ENCODE peak calls at places on chromosomes 3 and 15, in five cellular contexts. One of them, this sample, is unnamed.

GRCh38 chr3:131988209-131988608 is 46.6 kb downstream of the CPNE4 start:
- DNase-seq in Right ventricle myocardium superior: no peak
- DNase-seq in neuronal stem cell: no peak
- DNase-seq in HFF-Myc: no peak
- DNase-seq in activated CD4-positive, alpha-beta T cell treated with anti-CD3 and anti-CD28 coated beads, Interleukin-2, amount 50 U/mL, for 24 hours: no peak
- DNase-seq in this sample: no peak

GRCh38 chr15:98754283-98755022 is 106.1 kb downstream of the IGF1R start:
- DNase-seq in Right ventricle myocardium superior: no peak
- DNase-seq in neuronal stem cell: peak
- DNase-seq in HFF-Myc: no peak
- DNase-seq in activated CD4-positive, alpha-beta T cell treated with anti-CD3 and anti-CD28 coated beads, Interleukin-2, amount 50 U/mL, for 24 hours: no peak
- DNase-seq in this sample: no peak

GRCh38 chr3:153130312-153130977 is 31.6 kb upstream of the RAP2B start:
- DNase-seq in Right ventricle myocardium superior: no peak
- DNase-seq in neuronal stem cell: no peak
- DNase-seq in HFF-Myc: no peak
- DNase-seq in activated CD4-positive, alpha-beta T cell treated with anti-CD3 and anti-CD28 coated beads, Interleukin-2, amount 50 U/mL, for 24 hours: no peak
- DNase-seq in this sample: no peak

GRCh38 chr15:56042982-56043980 is 49.9 kb upstream of the NEDD4 start:
- DNase-seq in Right ventricle myocardium superior: no peak
- DNase-seq in neuronal stem cell: no peak
- DNase-seq in HFF-Myc: no peak
- DNase-seq in activated CD4-positive, alpha-beta T cell treated with anti-CD3 and anti-CD28 coated beads, Interleukin-2, amount 50 U/mL, for 24 hours: peak
- DNase-seq in this sample: no peak

GRCh38 chr3:189813652-189814245 is 182.6 kb downstream of the TP63 start:
- DNase-seq in Right ventricle myocardium superior: no peak
- DNase-seq in neuronal stem cell: no peak
- DNase-seq in HFF-Myc: no peak
- DNase-seq in activated CD4-positive, alpha-beta T cell treated with anti-CD3 and anti-CD28 coated beads, Interleukin-2, amount 50 U/mL, for 24 hours: no peak
- DNase-seq in this sample: no peak

GRCh38 chr3:16448691-16449090 is 64.8 kb downstream of the RFTN1 start:
- DNase-seq in Right ventricle myocardium superior: peak
- DNase-seq in neuronal stem cell: no peak
- DNase-seq in HFF-Myc: peak
- DNase-seq in activated CD4-positive, alpha-beta T cell treated with anti-CD3 and anti-CD28 coated beads, Interleukin-2, amount 50 U/mL, for 24 hours: peak
- DNase-seq in this sample: peak

GRCh38 chr15:77002436-77002835 is 7.5 kb downstream of the PSTPIP1 start:
- DNase-seq in Right ventricle myocardium superior: peak
- DNase-seq in neuronal stem cell: no peak
- DNase-seq in HFF-Myc: no peak
- DNase-seq in activated CD4-positive, alpha-beta T cell treated with anti-CD3 and anti-CD28 coated beads, Interleukin-2, amount 50 U/mL, for 24 hours: no peak
- DNase-seq in this sample: no peak

GRCh38 chr3:183318846-183319770 is 66.1 kb downstream of the B3GNT5 start:
- DNase-seq in Right ventricle myocardium superior: no peak
- DNase-seq in neuronal stem cell: no peak
- DNase-seq in HFF-Myc: no peak
- DNase-seq in activated CD4-positive, alpha-beta T cell treated with anti-CD3 and anti-CD28 coated beads, Interleukin-2, amount 50 U/mL, for 24 hours: no peak
- DNase-seq in this sample: no peak

GRCh38 chr3:126510323-126510910 is 7.2 kb downstream of the UROC1 start:
- DNase-seq in Right ventricle myocardium superior: peak
- DNase-seq in neuronal stem cell: no peak
- DNase-seq in HFF-Myc: no peak
- DNase-seq in activated CD4-positive, alpha-beta T cell treated with anti-CD3 and anti-CD28 coated beads, Interleukin-2, amount 50 U/mL, for 24 hours: no peak
- DNase-seq in this sample: no peak

GRCh38 chr3:24607281-24607680 is 112.6 kb upstream of the THRB start:
- DNase-seq in Right ventricle myocardium superior: no peak
- DNase-seq in neuronal stem cell: no peak
- DNase-seq in HFF-Myc: no peak
- DNase-seq in activated CD4-positive, alpha-beta T cell treated with anti-CD3 and anti-CD28 coated beads, Interleukin-2, amount 50 U/mL, for 24 hours: no peak
- DNase-seq in this sample: no peak

GRCh38 chr3:69082805-69083204 is 1.9 kb upstream of the ARL6IP5 start:
- DNase-seq in Right ventricle myocardium superior: no peak
- DNase-seq in neuronal stem cell: no peak
- DNase-seq in HFF-Myc: no peak
- DNase-seq in activated CD4-positive, alpha-beta T cell treated with anti-CD3 and anti-CD28 coated beads, Interleukin-2, amount 50 U/mL, for 24 hours: peak
- DNase-seq in this sample: no peak

GRCh38 chr3:13012228-13012691 is 61.0 kb downstream of the IQSEC1 start:
- DNase-seq in Right ventricle myocardium superior: peak
- DNase-seq in neuronal stem cell: no peak
- DNase-seq in HFF-Myc: no peak
- DNase-seq in activated CD4-positive, alpha-beta T cell treated with anti-CD3 and anti-CD28 coated beads, Interleukin-2, amount 50 U/mL, for 24 hours: no peak
- DNase-seq in this sample: no peak

GRCh38 chr3:14143271-14143605 is 18.4 kb downstream of the TMEM43 start:
- DNase-seq in Right ventricle myocardium superior: no peak
- DNase-seq in neuronal stem cell: no peak
- DNase-seq in HFF-Myc: no peak
- DNase-seq in activated CD4-positive, alpha-beta T cell treated with anti-CD3 and anti-CD28 coated beads, Interleukin-2, amount 50 U/mL, for 24 hours: no peak
- DNase-seq in this sample: no peak

GRCh38 chr15:84725001-84725491 is 9.1 kb upstream of the SEC11A start:
- DNase-seq in Right ventricle myocardium superior: no peak
- DNase-seq in neuronal stem cell: no peak
- DNase-seq in HFF-Myc: no peak
- DNase-seq in activated CD4-positive, alpha-beta T cell treated with anti-CD3 and anti-CD28 coated beads, Interleukin-2, amount 50 U/mL, for 24 hours: no peak
- DNase-seq in this sample: no peak